ENCODE peak calls at places on chromosomes 12 and 14, in six cellular contexts. One of them, this sample, is unnamed.

GRCh38 chr12:15910864-15911696 is at the start of gene DERA:
- DNase-seq in activated CD8-positive, alpha-beta T cell treated with anti-CD3 and anti-CD28 coated beads for 36 hours: peak
- DNase-seq in coronary artery: peak
- DNase-seq in cardiac fibroblast: peak
- DNase-seq in left colon: peak
- DNase-seq in AG08395: peak
- DNase-seq in this sample: peak

GRCh38 chr14:74619672-74620131 is 7.7 kb upstream of the LTBP2 start:
- DNase-seq in activated CD8-positive, alpha-beta T cell treated with anti-CD3 and anti-CD28 coated beads for 36 hours: no peak
- DNase-seq in left colon: peak
- DNase-seq in AG08395: peak
- DNase-seq in coronary artery: peak
- DNase-seq in cardiac fibroblast: peak
- DNase-seq in this sample: peak

GRCh38 chr12:70721958-70722357 is 84.7 kb upstream of the PTPRB start:
- DNase-seq in cardiac fibroblast: no peak
- DNase-seq in coronary artery: no peak
- DNase-seq in left colon: no peak
- DNase-seq in AG08395: no peak
- DNase-seq in activated CD8-positive, alpha-beta T cell treated with anti-CD3 and anti-CD28 coated beads for 36 hours: no peak
- DNase-seq in this sample: no peak

GRCh38 chr14:69090187-69090789 is 62.6 kb downstream of the DCAF5 start:
- DNase-seq in activated CD8-positive, alpha-beta T cell treated with anti-CD3 and anti-CD28 coated beads for 36 hours: peak
- DNase-seq in AG08395: peak
- DNase-seq in coronary artery: no peak
- DNase-seq in cardiac fibroblast: peak
- DNase-seq in left colon: no peak
- DNase-seq in this sample: peak

GRCh38 chr12:102879144-102879763 is 37.8 kb downstream of the PAH start:
- DNase-seq in coronary artery: no peak
- DNase-seq in activated CD8-positive, alpha-beta T cell treated with anti-CD3 and anti-CD28 coated beads for 36 hours: peak
- DNase-seq in left colon: no peak
- DNase-seq in AG08395: peak
- DNase-seq in cardiac fibroblast: peak
- DNase-seq in this sample: peak

GRCh38 chr14:36524874-36525745 is 5.1 kb upstream of the NKX2-1 start:
- DNase-seq in AG08395: no peak
- DNase-seq in left colon: no peak
- DNase-seq in coronary artery: no peak
- DNase-seq in cardiac fibroblast: no peak
- DNase-seq in activated CD8-positive, alpha-beta T cell treated with anti-CD3 and anti-CD28 coated beads for 36 hours: peak
- DNase-seq in this sample: peak

GRCh38 chr12:94245984-94246383 is 97.6 kb downstream of the PLXNC1 start:
- DNase-seq in cardiac fibroblast: no peak
- DNase-seq in coronary artery: no peak
- DNase-seq in left colon: no peak
- DNase-seq in AG08395: no peak
- DNase-seq in activated CD8-positive, alpha-beta T cell treated with anti-CD3 and anti-CD28 coated beads for 36 hours: no peak
- DNase-seq in this sample: no peak

GRCh38 chr12:62466018-62466595 is 519 bp upstream of the MON2 start:
- DNase-seq in activated CD8-positive, alpha-beta T cell treated with anti-CD3 and anti-CD28 coated beads for 36 hours: peak
- DNase-seq in coronary artery: no peak
- DNase-seq in AG08395: peak
- DNase-seq in left colon: peak
- DNase-seq in cardiac fibroblast: peak
- DNase-seq in this sample: peak

GRCh38 chr14:25003537-25003936 is 46.4 kb downstream of the STXBP6 start:
- DNase-seq in coronary artery: no peak
- DNase-seq in left colon: no peak
- DNase-seq in AG08395: peak
- DNase-seq in activated CD8-positive, alpha-beta T cell treated with anti-CD3 and anti-CD28 coated beads for 36 hours: no peak
- DNase-seq in cardiac fibroblast: peak
- DNase-seq in this sample: no peak

GRCh38 chr14:36935976-36936678 is 236.3 kb downstream of the SLC25A21 start:
- DNase-seq in cardiac fibroblast: peak
- DNase-seq in coronary artery: no peak
- DNase-seq in AG08395: peak
- DNase-seq in left colon: no peak
- DNase-seq in activated CD8-positive, alpha-beta T cell treated with anti-CD3 and anti-CD28 coated beads for 36 hours: no peak
- DNase-seq in this sample: no peak

GRCh38 chr14:96129128-96129736 is 75.4 kb upstream of the BDKRB2 start:
- DNase-seq in coronary artery: no peak
- DNase-seq in left colon: no peak
- DNase-seq in activated CD8-positive, alpha-beta T cell treated with anti-CD3 and anti-CD28 coated beads for 36 hours: no peak
- DNase-seq in AG08395: no peak
- DNase-seq in cardiac fibroblast: no peak
- DNase-seq in this sample: no peak

GRCh38 chr12:93609281-93610192 is 37.1 kb downstream of the SOCS2 start:
- DNase-seq in left colon: no peak
- DNase-seq in AG08395: no peak
- DNase-seq in activated CD8-positive, alpha-beta T cell treated with anti-CD3 and anti-CD28 coated beads for 36 hours: no peak
- DNase-seq in coronary artery: no peak
- DNase-seq in cardiac fibroblast: no peak
- DNase-seq in this sample: no peak

GRCh38 chr14:56262530-56262929 is 144.3 kb downstream of the PELI2 start:
- DNase-seq in left colon: no peak
- DNase-seq in cardiac fibroblast: no peak
- DNase-seq in activated CD8-positive, alpha-beta T cell treated with anti-CD3 and anti-CD28 coated beads for 36 hours: no peak
- DNase-seq in coronary artery: no peak
- DNase-seq in AG08395: no peak
- DNase-seq in this sample: no peak

GRCh38 chr14:69519701-69520100 is 35.2 kb downstream of the PLEKHD1 start:
- DNase-seq in cardiac fibroblast: no peak
- DNase-seq in left colon: no peak
- DNase-seq in AG08395: no peak
- DNase-seq in activated CD8-positive, alpha-beta T cell treated with anti-CD3 and anti-CD28 coated beads for 36 hours: no peak
- DNase-seq in coronary artery: no peak
- DNase-seq in this sample: peak

GRCh38 chr12:45644521-45644920 is 85.0 kb upstream of the ARID2 start:
- DNase-seq in coronary artery: no peak
- DNase-seq in activated CD8-positive, alpha-beta T cell treated with anti-CD3 and anti-CD28 coated beads for 36 hours: no peak
- DNase-seq in AG08395: peak
- DNase-seq in cardiac fibroblast: peak
- DNase-seq in left colon: no peak
- DNase-seq in this sample: no peak

GRCh38 chr14:22822619-22823551 is 6.8 kb upstream of the MRPL52 start:
- DNase-seq in AG08395: peak
- DNase-seq in cardiac fibroblast: peak
- DNase-seq in activated CD8-positive, alpha-beta T cell treated with anti-CD3 and anti-CD28 coated beads for 36 hours: peak
- DNase-seq in coronary artery: peak
- DNase-seq in left colon: peak
- DNase-seq in this sample: peak

GRCh38 chr12:3594966-3595365 is 104.0 kb downstream of the PRMT8 start:
- DNase-seq in coronary artery: no peak
- DNase-seq in activated CD8-positive, alpha-beta T cell treated with anti-CD3 and anti-CD28 coated beads for 36 hours: no peak
- DNase-seq in cardiac fibroblast: no peak
- DNase-seq in left colon: no peak
- DNase-seq in AG08395: no peak
- DNase-seq in this sample: no peak

GRCh38 chr12:96719671-96720362 is 187.2 kb upstream of the NEDD1 start:
- DNase-seq in activated CD8-positive, alpha-beta T cell treated with anti-CD3 and anti-CD28 coated beads for 36 hours: peak
- DNase-seq in AG08395: peak
- DNase-seq in coronary artery: no peak
- DNase-seq in cardiac fibroblast: peak
- DNase-seq in left colon: no peak
- DNase-seq in this sample: no peak

GRCh38 chr12:130673036-130673705 is 42.9 kb downstream of the RIMBP2 start:
- DNase-seq in AG08395: no peak
- DNase-seq in coronary artery: no peak
- DNase-seq in left colon: no peak
- DNase-seq in cardiac fibroblast: no peak
- DNase-seq in activated CD8-positive, alpha-beta T cell treated with anti-CD3 and anti-CD28 coated beads for 36 hours: no peak
- DNase-seq in this sample: no peak

GRCh38 chr12:30823140-30823669 is 68.5 kb upstream of the CAPRIN2 start:
- DNase-seq in left colon: no peak
- DNase-seq in activated CD8-positive, alpha-beta T cell treated with anti-CD3 and anti-CD28 coated beads for 36 hours: peak
- DNase-seq in cardiac fibroblast: peak
- DNase-seq in AG08395: no peak
- DNase-seq in coronary artery: no peak
- DNase-seq in this sample: peak

GRCh38 chr14:99749763-99750715 is 43.2 kb upstream of the EML1 start:
- DNase-seq in coronary artery: no peak
- DNase-seq in cardiac fibroblast: no peak
- DNase-seq in left colon: no peak
- DNase-seq in AG08395: no peak
- DNase-seq in activated CD8-positive, alpha-beta T cell treated with anti-CD3 and anti-CD28 coated beads for 36 hours: no peak
- DNase-seq in this sample: no peak

GRCh38 chr12:75779891-75780501 is 251.6 kb downstream of the PHLDA1 start:
- DNase-seq in AG08395: no peak
- DNase-seq in activated CD8-positive, alpha-beta T cell treated with anti-CD3 and anti-CD28 coated beads for 36 hours: no peak
- DNase-seq in coronary artery: no peak
- DNase-seq in cardiac fibroblast: no peak
- DNase-seq in left colon: no peak
- DNase-seq in this sample: no peak

GRCh38 chr14:54786816-54787215 is 115.8 kb downstream of the GCH1 start:
- DNase-seq in coronary artery: peak
- DNase-seq in cardiac fibroblast: no peak
- DNase-seq in left colon: no peak
- DNase-seq in activated CD8-positive, alpha-beta T cell treated with anti-CD3 and anti-CD28 coated beads for 36 hours: no peak
- DNase-seq in AG08395: no peak
- DNase-seq in this sample: no peak

GRCh38 chr14:91376547-91377477 is 40.8 kb downstream of the CCDC88C start:
- DNase-seq in coronary artery: no peak
- DNase-seq in AG08395: no peak
- DNase-seq in activated CD8-positive, alpha-beta T cell treated with anti-CD3 and anti-CD28 coated beads for 36 hours: no peak
- DNase-seq in cardiac fibroblast: no peak
- DNase-seq in left colon: no peak
- DNase-seq in this sample: no peak

GRCh38 chr12:94673951-94674570 is 23.7 kb upstream of the TMCC3 start:
- DNase-seq in AG08395: no peak
- DNase-seq in cardiac fibroblast: no peak
- DNase-seq in coronary artery: no peak
- DNase-seq in activated CD8-positive, alpha-beta T cell treated with anti-CD3 and anti-CD28 coated beads for 36 hours: no peak
- DNase-seq in left colon: no peak
- DNase-seq in this sample: no peak

GRCh38 chr12:92784795-92785562 is 82.2 kb downstream of the PLEKHG7 start:
- DNase-seq in left colon: no peak
- DNase-seq in coronary artery: no peak
- DNase-seq in activated CD8-positive, alpha-beta T cell treated with anti-CD3 and anti-CD28 coated beads for 36 hours: peak
- DNase-seq in AG08395: peak
- DNase-seq in cardiac fibroblast: peak
- DNase-seq in this sample: no peak

GRCh38 chr14:92927396-92928257 is 4.7 kb downstream of the CHGA start:
- DNase-seq in AG08395: no peak
- DNase-seq in coronary artery: no peak
- DNase-seq in activated CD8-positive, alpha-beta T cell treated with anti-CD3 and anti-CD28 coated beads for 36 hours: no peak
- DNase-seq in cardiac fibroblast: no peak
- DNase-seq in left colon: no peak
- DNase-seq in this sample: no peak

GRCh38 chr12:4353785-4354208 is 25.7 kb downstream of the FGF23 start:
- DNase-seq in AG08395: no peak
- DNase-seq in cardiac fibroblast: peak
- DNase-seq in activated CD8-positive, alpha-beta T cell treated with anti-CD3 and anti-CD28 coated beads for 36 hours: peak
- DNase-seq in left colon: no peak
- DNase-seq in coronary artery: no peak
- DNase-seq in this sample: no peak

GRCh38 chr12:110349521-110350151 is 53.9 kb downstream of the ANAPC7 start:
- DNase-seq in cardiac fibroblast: no peak
- DNase-seq in AG08395: no peak
- DNase-seq in coronary artery: peak
- DNase-seq in activated CD8-positive, alpha-beta T cell treated with anti-CD3 and anti-CD28 coated beads for 36 hours: peak
- DNase-seq in left colon: no peak
- DNase-seq in this sample: no peak

GRCh38 chr12:90828621-90829020 is 126.4 kb downstream of the CCER1 start:
- DNase-seq in AG08395: no peak
- DNase-seq in coronary artery: no peak
- DNase-seq in cardiac fibroblast: no peak
- DNase-seq in activated CD8-positive, alpha-beta T cell treated with anti-CD3 and anti-CD28 coated beads for 36 hours: no peak
- DNase-seq in left colon: no peak
- DNase-seq in this sample: no peak

GRCh38 chr14:96138241-96138640 is 66.4 kb upstream of the BDKRB2 start:
- DNase-seq in AG08395: no peak
- DNase-seq in activated CD8-positive, alpha-beta T cell treated with anti-CD3 and anti-CD28 coated beads for 36 hours: no peak
- DNase-seq in left colon: no peak
- DNase-seq in coronary artery: no peak
- DNase-seq in cardiac fibroblast: no peak
- DNase-seq in this sample: no peak

GRCh38 chr12:128976120-128976519 is 122.8 kb downstream of the GLT1D1 start:
- DNase-seq in coronary artery: no peak
- DNase-seq in cardiac fibroblast: no peak
- DNase-seq in activated CD8-positive, alpha-beta T cell treated with anti-CD3 and anti-CD28 coated beads for 36 hours: peak
- DNase-seq in AG08395: no peak
- DNase-seq in left colon: peak
- DNase-seq in this sample: peak

GRCh38 chr14:100010679-100011078 is 54.5 kb upstream of the EVL start:
- DNase-seq in cardiac fibroblast: peak
- DNase-seq in coronary artery: no peak
- DNase-seq in activated CD8-positive, alpha-beta T cell treated with anti-CD3 and anti-CD28 coated beads for 36 hours: no peak
- DNase-seq in left colon: no peak
- DNase-seq in AG08395: no peak
- DNase-seq in this sample: no peak

GRCh38 chr12:6854036-6854435 is 2.1 kb downstream of the USP5 start:
- DNase-seq in coronary artery: no peak
- DNase-seq in AG08395: no peak
- DNase-seq in activated CD8-positive, alpha-beta T cell treated with anti-CD3 and anti-CD28 coated beads for 36 hours: no peak
- DNase-seq in cardiac fibroblast: no peak
- DNase-seq in left colon: no peak
- DNase-seq in this sample: no peak

GRCh38 chr12:2445968-2446367 is 348.8 kb upstream of the FKBP4 start:
- DNase-seq in activated CD8-positive, alpha-beta T cell treated with anti-CD3 and anti-CD28 coated beads for 36 hours: no peak
- DNase-seq in cardiac fibroblast: no peak
- DNase-seq in AG08395: no peak
- DNase-seq in coronary artery: no peak
- DNase-seq in left colon: no peak
- DNase-seq in this sample: no peak

GRCh38 chr14:95544588-95544987 is 9.7 kb downstream of the GLRX5 start:
- DNase-seq in AG08395: no peak
- DNase-seq in left colon: no peak
- DNase-seq in cardiac fibroblast: peak
- DNase-seq in activated CD8-positive, alpha-beta T cell treated with anti-CD3 and anti-CD28 coated beads for 36 hours: no peak
- DNase-seq in coronary artery: no peak
- DNase-seq in this sample: no peak

GRCh38 chr14:65832431-65833253 is 420.1 kb downstream of the FUT8 start:
- DNase-seq in AG08395: peak
- DNase-seq in coronary artery: no peak
- DNase-seq in activated CD8-positive, alpha-beta T cell treated with anti-CD3 and anti-CD28 coated beads for 36 hours: no peak
- DNase-seq in cardiac fibroblast: peak
- DNase-seq in left colon: no peak
- DNase-seq in this sample: no peak

GRCh38 chr14:32986791-32987545 is 48.3 kb downstream of the NPAS3 start:
- DNase-seq in left colon: no peak
- DNase-seq in activated CD8-positive, alpha-beta T cell treated with anti-CD3 and anti-CD28 coated beads for 36 hours: no peak
- DNase-seq in coronary artery: no peak
- DNase-seq in AG08395: peak
- DNase-seq in cardiac fibroblast: peak
- DNase-seq in this sample: no peak

GRCh38 chr14:95547626-95548327 is 12.9 kb downstream of the GLRX5 start:
- DNase-seq in left colon: no peak
- DNase-seq in AG08395: peak
- DNase-seq in cardiac fibroblast: peak
- DNase-seq in activated CD8-positive, alpha-beta T cell treated with anti-CD3 and anti-CD28 coated beads for 36 hours: no peak
- DNase-seq in coronary artery: no peak
- DNase-seq in this sample: no peak